ENCODE peak calls at places on chromosome 15, in six cellular contexts. E is neural crest cell, M is Calu3, Z is GM12892, Q is activated T-helper 1 cell treated with Interleukin-2 at 50 U/mL for 16 hours, C is anterior cingulate cortex. Y is an unnamed sample.

GRCh38 chr15:39444729-39445470 is 136.0 kb upstream of the THBS1 start:
- DNase-seq in E (no peak), M (no peak), Z (no peak), Q (no peak), C (no peak), Y (no peak)

GRCh38 chr15:83210619-83211018 is 3.0 kb upstream of the HDGFL3 start:
- DNase-seq in E (no peak), M (peak), Z (no peak), Q (no peak), C (no peak), Y (no peak)

GRCh38 chr15:39491115-39491916 is 89.6 kb upstream of the THBS1 start:
- DNase-seq in E (no peak), M (no peak), Z (no peak), Q (no peak), C (no peak), Y (no peak)

GRCh38 chr15:27993996-27994775 is 104.9 kb downstream of the OCA2 start:
- DNase-seq in E (no peak), M (no peak), Z (no peak), Q (no peak), C (no peak), Y (no peak)

GRCh38 chr15:32105258-32106248 is 75.2 kb downstream of the CHRNA7 start:
- DNase-seq in E (no peak), M (no peak), Z (no peak), Q (no peak), C (no peak), Y (no peak)

GRCh38 chr15:26087395-26087794 is 224.3 kb upstream of the ATP10A start:
- DNase-seq in E (no peak), M (no peak), Z (no peak), Q (no peak), C (no peak), Y (peak)

GRCh38 chr15:92184679-92185230 is 208.9 kb upstream of the ST8SIA2 start:
- DNase-seq in E (no peak), M (no peak), Z (no peak), Q (no peak), C (no peak), Y (no peak)

GRCh38 chr15:56557415-56557814 is 92.5 kb upstream of the MNS1 start:
- DNase-seq in E (no peak), M (no peak), Z (no peak), Q (no peak), C (no peak), Y (no peak)

GRCh38 chr15:24617646-24618045 is 57.9 kb upstream of the NPAP1 start:
- DNase-seq in E (no peak), M (no peak), Z (no peak), Q (no peak), C (no peak), Y (no peak)

GRCh38 chr15:27561816-27562215 is 537.3 kb downstream of the OCA2 start:
- DNase-seq in E (no peak), M (no peak), Z (no peak), Q (no peak), C (no peak), Y (no peak)

GRCh38 chr15:65263313-65263712 is 23.4 kb downstream of the PARP16 start:
- DNase-seq in E (no peak), M (no peak), Z (no peak), Q (no peak), C (no peak), Y (no peak)

GRCh38 chr15:47355759-47356158 is 361.5 kb upstream of the SEMA6D start:
- DNase-seq in E (no peak), M (no peak), Z (no peak), Q (no peak), C (no peak), Y (no peak)

GRCh38 chr15:25181290-25182097 is 226.7 kb downstream of the SNRPN start:
- DNase-seq in E (no peak), M (no peak), Z (peak), Q (no peak), C (no peak), Y (peak)

GRCh38 chr15:66757030-66757429 is 55.0 kb downstream of the SMAD6 start:
- DNase-seq in E (no peak), M (no peak), Z (no peak), Q (no peak), C (no peak), Y (no peak)

GRCh38 chr15:89362203-89363101 is 27.8 kb upstream of the POLG start:
- DNase-seq in E (no peak), M (no peak), Z (no peak), Q (no peak), C (no peak), Y (peak)

GRCh38 chr15:74826372-74826819 is at the start of gene CPLX3:
- DNase-seq in E (peak), M (peak), Z (no peak), Q (peak), C (no peak), Y (no peak)

GRCh38 chr15:66153549-66154415 is 99.8 kb downstream of the MEGF11 start:
- DNase-seq in E (no peak), M (no peak), Z (peak), Q (no peak), C (no peak), Y (no peak)

GRCh38 chr15:94370197-94370987 is 139.0 kb downstream of the MCTP2 start:
- DNase-seq in E (no peak), M (no peak), Z (no peak), Q (no peak), C (no peak), Y (no peak)

GRCh38 chr15:29337156-29337959 is 67.7 kb upstream of the NSMCE3 start:
- DNase-seq in E (no peak), M (no peak), Z (no peak), Q (no peak), C (no peak), Y (no peak)

GRCh38 chr15:37298271-37298670 is 197.9 kb upstream of the MEIS2 start:
- DNase-seq in E (no peak), M (no peak), Z (no peak), Q (no peak), C (no peak), Y (no peak)

GRCh38 chr15:80351211-80351610 is 53.0 kb upstream of the ARNT2 start:
- DNase-seq in E (no peak), M (no peak), Z (no peak), Q (no peak), C (no peak), Y (no peak)

GRCh38 chr15:91782221-91782620 is 71.3 kb upstream of the SLCO3A1 start:
- DNase-seq in E (no peak), M (peak), Z (no peak), Q (no peak), C (no peak), Y (no peak)

GRCh38 chr15:62494144-62494543 is 329.1 kb upstream of the C2CD4B start:
- DNase-seq in E (no peak), M (no peak), Z (no peak), Q (no peak), C (no peak), Y (peak)

GRCh38 chr15:32705450-32705849 is 12.4 kb upstream of the GREM1 start:
- DNase-seq in E (no peak), M (no peak), Z (no peak), Q (no peak), C (no peak), Y (no peak)

GRCh38 chr15:68409736-68410370 is 22.1 kb downstream of the ITGA11 start:
- DNase-seq in E (no peak), M (no peak), Z (no peak), Q (no peak), C (no peak), Y (no peak)

GRCh38 chr15:76730262-76730661 is 174.9 kb downstream of the SCAPER start:
- DNase-seq in E (no peak), M (no peak), Z (no peak), Q (no peak), C (no peak), Y (no peak)

GRCh38 chr15:81064253-81064652 is 63.5 kb downstream of the TLNRD1 start:
- DNase-seq in E (no peak), M (no peak), Z (no peak), Q (no peak), C (no peak), Y (no peak)

GRCh38 chr15:49103002-49103401 is 52.4 kb downstream of the COPS2 start:
- DNase-seq in E (no peak), M (no peak), Z (no peak), Q (no peak), C (no peak), Y (no peak)

GRCh38 chr15:51750942-51751686 is at the start of gene TMOD2:
- DNase-seq in E (peak), M (peak), Z (peak), Q (peak), C (no peak), Y (peak)

GRCh38 chr15:51738553-51738952 is 1.1 kb upstream of the LYSMD2 start:
- DNase-seq in E (no peak), M (no peak), Z (no peak), Q (no peak), C (no peak), Y (no peak)

GRCh38 chr15:80403712-80404056 is 498 bp upstream of the ARNT2 start:
- DNase-seq in E (peak), M (peak), Z (peak), Q (no peak), C (peak), Y (peak)

GRCh38 chr15:90829942-90830440 is 38.4 kb upstream of the FURIN start:
- DNase-seq in E (no peak), M (no peak), Z (no peak), Q (no peak), C (no peak), Y (no peak)

GRCh38 chr15:56064152-56064551 is 70.7 kb upstream of the NEDD4 start:
- DNase-seq in E (no peak), M (no peak), Z (no peak), Q (no peak), C (no peak), Y (no peak)

GRCh38 chr15:72342385-72342784 is 22.4 kb upstream of the CELF6 start:
- DNase-seq in E (no peak), M (peak), Z (no peak), Q (no peak), C (no peak), Y (no peak)

GRCh38 chr15:43941555-43941954 is 114.8 kb downstream of the WDR76 start:
- DNase-seq in E (no peak), M (no peak), Z (peak), Q (no peak), C (no peak), Y (no peak)

GRCh38 chr15:33107950-33108349 is 86.6 kb downstream of the FMN1 start:
- DNase-seq in E (no peak), M (no peak), Z (no peak), Q (no peak), C (no peak), Y (no peak)

GRCh38 chr15:62439543-62440016 is 274.5 kb upstream of the C2CD4B start:
- DNase-seq in E (no peak), M (no peak), Z (no peak), Q (no peak), C (no peak), Y (no peak)

GRCh38 chr15:61374848-61375247 is 145.7 kb upstream of the RORA start:
- DNase-seq in E (no peak), M (no peak), Z (no peak), Q (no peak), C (no peak), Y (no peak)

GRCh38 chr15:36501063-36501678 is 78.3 kb upstream of the CDIN1 start:
- DNase-seq in E (peak), M (peak), Z (no peak), Q (no peak), C (no peak), Y (no peak)

Y was measured in D721Med.